ENCODE peak calls at places on chromosome 13, in five cellular contexts. V is CD4-positive, alpha-beta memory T cell; T is stimulated activated CD4-positive, alpha-beta T cell treated with anti-CD3 and anti-CD28 coated beads, TNF-alpha, amount 100 ng/mL, for 1 hour; W is progenitor cell of endocrine pancreas; O is Peyer's patch. H is an unnamed sample.

GRCh38 chr13:73765651-73766384 is 368.4 kb downstream of the KLF12 start:
- DNase-seq in V (peak), T (peak), W (peak), O (peak), H (peak)

GRCh38 chr13:109345433-109345941 is 440.9 kb downstream of the IRS2 start:
- DNase-seq in V (no peak), T (no peak), W (no peak), O (no peak), H (no peak)

GRCh38 chr13:49062297-49062896 is 86.7 kb downstream of the FNDC3A start:
- DNase-seq in V (no peak), T (no peak), W (no peak), O (no peak), H (no peak)

GRCh38 chr13:102774596-102775375 is 1.2 kb upstream of the TEX30 start:
- DNase-seq in V (no peak), T (no peak), W (no peak), O (no peak), H (no peak)

GRCh38 chr13:50365683-50366391 is 350.6 kb downstream of the KCNRG start:
- DNase-seq in V (peak), T (no peak), W (no peak), O (peak), H (no peak)

GRCh38 chr13:36986462-36987240 is 12.5 kb downstream of the ALG5 start:
- DNase-seq in V (no peak), T (no peak), W (no peak), O (no peak), H (no peak)

GRCh38 chr13:33353210-33353609 is 67.7 kb upstream of the STARD13 start:
- DNase-seq in V (no peak), T (no peak), W (no peak), O (peak), H (peak)

GRCh38 chr13:25292301-25292700 is 5.0 kb upstream of the MTMR6 start:
- DNase-seq in V (peak), T (no peak), W (no peak), O (no peak), H (no peak)

H was measured in left colon.